ENCODE peak calls at places on chromosomes 6 and 20, in ten cellular contexts. One of them, this sample, is unnamed.

GRCh38 chr6:156977527-156978291 is 200.5 kb downstream of the ARID1B start:
- DNase-seq in stomach: peak; percentile 46
- DNase-seq in cardiac fibroblast: peak; percentile 62
- DNase-seq in GM20000: no peak
- DNase-seq in IMR-90: peak; percentile 47
- DNase-seq in endodermal cell: no peak
- DNase-seq in WERI-Rb-1: no peak
- DNase-seq in adrenal gland: peak; percentile 69
- DNase-seq in mammary epithelial cell: peak; percentile 46
- DNase-seq in endothelial cell: no peak
- DNase-seq in this sample: peak; percentile 28

GRCh38 chr20:35991142-35991771 is 22.9 kb downstream of the CNBD2 start:
- DNase-seq in endodermal cell: peak; percentile 59
- DNase-seq in GM20000: no peak
- DNase-seq in adrenal gland: peak; percentile 29
- DNase-seq in IMR-90: peak; percentile 34
- DNase-seq in stomach: peak; percentile 42
- DNase-seq in WERI-Rb-1: peak; percentile 32
- DNase-seq in mammary epithelial cell: no peak
- DNase-seq in endothelial cell: peak; percentile 29
- DNase-seq in cardiac fibroblast: peak; percentile 54
- DNase-seq in this sample: peak; percentile 50

GRCh38 chr6:133248241-133249001 is 7.3 kb downstream of the EYA4 start:
- DNase-seq in endodermal cell: no peak
- DNase-seq in mammary epithelial cell: peak; percentile 14
- DNase-seq in stomach: no peak
- DNase-seq in GM20000: no peak
- DNase-seq in WERI-Rb-1: no peak
- DNase-seq in IMR-90: peak; percentile 96
- DNase-seq in endothelial cell: no peak
- DNase-seq in adrenal gland: no peak
- DNase-seq in cardiac fibroblast: peak; percentile 35
- DNase-seq in this sample: peak; percentile 69

GRCh38 chr6:162056745-162057144 is 670.8 kb downstream of the PRKN start:
- DNase-seq in GM20000: no peak
- DNase-seq in endodermal cell: peak; percentile 72
- DNase-seq in endothelial cell: peak; percentile 15
- DNase-seq in stomach: no peak
- DNase-seq in mammary epithelial cell: no peak
- DNase-seq in adrenal gland: no peak
- DNase-seq in cardiac fibroblast: peak; percentile 36
- DNase-seq in WERI-Rb-1: no peak
- DNase-seq in IMR-90: no peak
- DNase-seq in this sample: no peak

GRCh38 chr6:111865049-111865585 is 8.1 kb downstream of the FYN start:
- DNase-seq in WERI-Rb-1: no peak
- DNase-seq in endothelial cell: no peak
- DNase-seq in endodermal cell: no peak
- DNase-seq in stomach: no peak
- DNase-seq in IMR-90: no peak
- DNase-seq in GM20000: no peak
- DNase-seq in adrenal gland: no peak
- DNase-seq in mammary epithelial cell: no peak
- DNase-seq in cardiac fibroblast: no peak
- DNase-seq in this sample: no peak

GRCh38 chr6:153568601-153569000 is 437.5 kb upstream of the RGS17 start:
- DNase-seq in endodermal cell: no peak
- DNase-seq in mammary epithelial cell: no peak
- DNase-seq in IMR-90: no peak
- DNase-seq in GM20000: no peak
- DNase-seq in adrenal gland: no peak
- DNase-seq in WERI-Rb-1: no peak
- DNase-seq in endothelial cell: no peak
- DNase-seq in stomach: no peak
- DNase-seq in cardiac fibroblast: peak; percentile 52
- DNase-seq in this sample: peak; percentile 44

GRCh38 chr6:36822506-36823269 is 16.6 kb downstream of the CPNE5 start:
- DNase-seq in endothelial cell: no peak
- DNase-seq in adrenal gland: peak; percentile 11
- DNase-seq in IMR-90: no peak
- DNase-seq in stomach: no peak
- DNase-seq in endodermal cell: no peak
- DNase-seq in GM20000: no peak
- DNase-seq in cardiac fibroblast: peak; percentile 43
- DNase-seq in mammary epithelial cell: no peak
- DNase-seq in WERI-Rb-1: no peak
- DNase-seq in this sample: no peak

GRCh38 chr6:137878810-137879285 is 11.8 kb downstream of the TNFAIP3 start:
- DNase-seq in stomach: no peak
- DNase-seq in IMR-90: no peak
- DNase-seq in adrenal gland: no peak
- DNase-seq in GM20000: no peak
- DNase-seq in mammary epithelial cell: no peak
- DNase-seq in WERI-Rb-1: no peak
- DNase-seq in endothelial cell: peak; percentile 76
- DNase-seq in endodermal cell: peak; percentile 95
- DNase-seq in cardiac fibroblast: no peak
- DNase-seq in this sample: no peak

GRCh38 chr20:5313916-5314315 is 2.8 kb downstream of the PROKR2 start:
- DNase-seq in stomach: no peak
- DNase-seq in cardiac fibroblast: no peak
- DNase-seq in WERI-Rb-1: no peak
- DNase-seq in IMR-90: no peak
- DNase-seq in endodermal cell: no peak
- DNase-seq in adrenal gland: no peak
- DNase-seq in mammary epithelial cell: no peak
- DNase-seq in endothelial cell: no peak
- DNase-seq in GM20000: no peak
- DNase-seq in this sample: no peak

GRCh38 chr20:5312518-5312917 is 4.2 kb downstream of the PROKR2 start:
- DNase-seq in stomach: no peak
- DNase-seq in endodermal cell: no peak
- DNase-seq in WERI-Rb-1: no peak
- DNase-seq in cardiac fibroblast: no peak
- DNase-seq in adrenal gland: no peak
- DNase-seq in IMR-90: no peak
- DNase-seq in mammary epithelial cell: no peak
- DNase-seq in endothelial cell: no peak
- DNase-seq in GM20000: no peak
- DNase-seq in this sample: no peak

GRCh38 chr20:5315807-5316187 is 957 bp downstream of the PROKR2 start:
- DNase-seq in endodermal cell: no peak
- DNase-seq in cardiac fibroblast: no peak
- DNase-seq in endothelial cell: no peak
- DNase-seq in stomach: no peak
- DNase-seq in mammary epithelial cell: no peak
- DNase-seq in IMR-90: no peak
- DNase-seq in GM20000: no peak
- DNase-seq in WERI-Rb-1: no peak
- DNase-seq in adrenal gland: no peak
- DNase-seq in this sample: no peak

DNA sequence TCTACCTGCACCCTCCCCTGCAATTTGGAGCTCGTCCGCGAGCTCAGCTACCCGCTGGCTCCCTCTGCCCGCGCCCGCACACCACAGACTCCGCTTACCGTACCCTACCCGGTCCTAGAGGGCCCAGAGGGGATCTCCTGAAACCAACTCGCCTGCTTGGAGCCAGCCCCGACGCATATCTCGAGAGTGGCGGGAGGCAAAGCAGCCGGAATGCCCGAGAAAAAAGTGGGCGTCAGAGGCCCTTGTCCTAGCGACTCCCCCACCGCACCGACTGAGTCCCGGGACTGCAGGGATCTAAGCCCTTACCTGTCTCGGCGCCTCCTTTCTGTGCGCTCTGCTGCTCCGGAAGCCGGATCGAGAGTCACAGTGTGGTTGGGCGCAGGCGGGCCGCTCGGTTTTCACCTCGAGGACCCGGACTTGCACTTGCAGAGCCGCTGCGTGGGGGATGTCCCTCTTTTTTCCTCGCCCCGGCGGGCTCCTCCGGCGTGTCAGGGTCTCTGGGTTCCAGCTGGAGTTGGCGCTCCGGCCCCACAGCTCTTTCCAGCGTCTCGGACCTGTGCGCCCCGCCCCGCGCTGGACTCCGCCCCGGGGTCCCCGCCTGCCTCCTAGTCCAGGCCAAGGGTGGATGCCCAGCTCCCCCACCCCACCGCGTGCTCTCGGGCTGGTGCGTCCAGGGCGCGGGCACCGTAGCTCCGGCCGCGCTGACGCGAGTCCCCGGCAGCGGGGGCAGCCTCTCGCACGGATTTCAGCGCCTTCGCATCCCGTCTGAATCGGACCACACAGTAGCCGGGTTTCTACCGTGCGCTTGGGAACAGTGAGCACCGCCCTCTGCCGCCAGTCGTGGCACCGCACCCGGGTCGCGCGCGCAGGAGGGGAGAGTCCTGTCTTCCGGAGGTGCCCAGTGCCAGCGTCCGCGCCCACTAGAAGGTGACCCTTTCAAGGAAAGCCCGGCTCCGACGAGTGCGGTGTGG is at the start of gene PROKR2:
- DNase-seq in IMR-90: no peak
- DNase-seq in GM20000: peak; percentile 50
- DNase-seq in endothelial cell: peak; percentile 59
- DNase-seq in mammary epithelial cell: peak; percentile 23
- DNase-seq in adrenal gland: no peak
- DNase-seq in endodermal cell: peak; percentile 91
- DNase-seq in stomach: no peak
- DNase-seq in WERI-Rb-1: peak; percentile 58
- DNase-seq in cardiac fibroblast: no peak
- DNase-seq in this sample: no peak
- TF ChIP-seq CTCF in IMR-90: no peak
- TF ChIP-seq CTCF in GM20000: no peak
- TF ChIP-seq CTCF in endothelial cell: no peak
- TF ChIP-seq CTCF in mammary epithelial cell: no peak
- TF ChIP-seq CTCF in adrenal gland: no peak
- TF ChIP-seq CTCF in endodermal cell: peak; percentile 68
- TF ChIP-seq CTCF in stomach: no peak
- TF ChIP-seq CTCF in WERI-Rb-1: peak; percentile 46
- TF ChIP-seq CTCF in cardiac fibroblast: no peak
- TF ChIP-seq CTCF in this sample: no peak

GRCh38 chr20:325889-326644 is 715 bp downstream of the SOX12 start:
- DNase-seq in IMR-90: peak; percentile 67
- DNase-seq in endothelial cell: peak; percentile 67
- DNase-seq in WERI-Rb-1: peak; percentile 80
- DNase-seq in stomach: peak; percentile 60
- DNase-seq in adrenal gland: peak; percentile 78
- DNase-seq in endodermal cell: peak; percentile 89
- DNase-seq in mammary epithelial cell: peak; percentile 30
- DNase-seq in cardiac fibroblast: peak; percentile 72
- DNase-seq in GM20000: peak; percentile 82
- DNase-seq in this sample: peak; percentile 47

GRCh38 chr20:326645-327031 is 1.3 kb downstream of the SOX12 start:
- DNase-seq in stomach: peak; percentile 31
- DNase-seq in GM20000: no peak
- DNase-seq in endodermal cell: peak; percentile 83
- DNase-seq in mammary epithelial cell: no peak
- DNase-seq in adrenal gland: peak; percentile 48
- DNase-seq in WERI-Rb-1: peak; percentile 44
- DNase-seq in endothelial cell: peak; percentile 57
- DNase-seq in cardiac fibroblast: peak; percentile 24
- DNase-seq in IMR-90: no peak
- DNase-seq in this sample: peak; percentile 36

GRCh38 chr20:327041-327945 is 1.9 kb downstream of the SOX12 start:
- DNase-seq in stomach: peak; percentile 84
- DNase-seq in endothelial cell: peak; percentile 88
- DNase-seq in endodermal cell: peak; percentile 97
- DNase-seq in IMR-90: peak; percentile 92
- DNase-seq in adrenal gland: peak; percentile 90
- DNase-seq in mammary epithelial cell: peak; percentile 51
- DNase-seq in WERI-Rb-1: peak; percentile 96
- DNase-seq in GM20000: peak; percentile 95
- DNase-seq in cardiac fibroblast: peak; percentile 96
- DNase-seq in this sample: peak; percentile 92

GRCh38 chr20:325043-325888 is at the start of gene SOX12:
- DNase-seq in mammary epithelial cell: peak; percentile 83
- DNase-seq in WERI-Rb-1: peak; percentile 97
- DNase-seq in stomach: peak; percentile 99
- DNase-seq in cardiac fibroblast: peak; percentile 95
- DNase-seq in adrenal gland: peak; percentile 98
- DNase-seq in GM20000: peak; percentile 98
- DNase-seq in endodermal cell: peak; percentile 99
- DNase-seq in IMR-90: peak; percentile 87
- DNase-seq in endothelial cell: peak; percentile 100
- DNase-seq in this sample: peak; percentile 92

DNA sequence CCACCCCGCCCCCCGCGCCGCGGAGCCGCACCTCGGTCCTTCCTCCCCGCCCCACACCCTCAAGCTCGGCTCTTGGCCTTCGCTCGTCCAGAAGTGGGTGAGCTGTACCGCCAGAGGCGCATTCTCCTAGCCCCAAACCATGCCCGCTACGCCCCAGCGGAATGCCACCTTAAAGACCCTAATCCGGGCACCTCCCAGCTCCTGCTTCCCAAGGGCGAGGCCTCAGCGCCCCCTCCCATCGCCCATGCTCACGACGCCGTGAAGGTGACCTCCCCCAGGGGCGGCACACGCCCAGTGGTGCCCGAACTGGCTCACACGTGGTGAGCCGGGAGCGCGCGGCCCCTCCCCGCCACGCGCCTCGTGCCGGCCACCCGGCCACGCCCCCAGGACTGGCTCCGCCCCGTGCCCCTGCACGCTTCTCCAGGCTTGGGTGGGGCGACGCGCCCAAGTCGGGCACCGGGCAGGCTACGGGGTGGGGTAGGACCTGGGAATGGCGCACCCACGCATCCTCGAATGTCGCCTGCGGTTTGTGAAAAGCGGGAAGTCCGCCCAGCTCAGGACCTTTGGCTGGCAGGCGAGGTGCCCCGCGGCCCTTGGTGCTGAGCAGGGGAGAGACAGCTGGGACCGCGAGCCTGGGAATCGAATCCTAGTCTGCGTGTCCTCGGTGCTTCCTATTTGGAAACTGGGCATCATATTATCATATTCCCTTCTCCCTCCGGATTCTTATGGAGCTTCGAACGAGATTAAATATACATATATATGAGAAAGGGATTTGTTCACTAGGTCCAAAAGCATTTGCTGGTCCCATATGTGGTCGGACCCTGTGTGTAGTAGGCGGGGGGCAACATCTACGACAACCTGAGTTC is 942 bp upstream of the SOX12 start:
- DNase-seq in cardiac fibroblast: peak; percentile 87
- DNase-seq in adrenal gland: peak; percentile 89
- DNase-seq in GM20000: peak; percentile 93
- DNase-seq in endodermal cell: peak; percentile 96
- DNase-seq in stomach: peak; percentile 94
- DNase-seq in WERI-Rb-1: peak; percentile 95
- DNase-seq in mammary epithelial cell: peak; percentile 84
- DNase-seq in endothelial cell: peak; percentile 93
- DNase-seq in IMR-90: peak; percentile 72
- DNase-seq in this sample: peak; percentile 91
- TF ChIP-seq CTCF in cardiac fibroblast: peak; percentile 43
- TF ChIP-seq CTCF in adrenal gland: peak; percentile 55
- TF ChIP-seq CTCF in GM20000: no peak
- TF ChIP-seq CTCF in endodermal cell: peak; percentile 68
- TF ChIP-seq CTCF in stomach: peak; percentile 25
- TF ChIP-seq CTCF in WERI-Rb-1: peak; percentile 45
- TF ChIP-seq CTCF in mammary epithelial cell: no peak
- TF ChIP-seq CTCF in endothelial cell: peak; percentile 21
- TF ChIP-seq CTCF in IMR-90: peak; percentile 24
- TF ChIP-seq CTCF in this sample: peak; percentile 25

GRCh38 chr6:5729813-5730212 is 276.9 kb downstream of the NRN1 start:
- DNase-seq in IMR-90: no peak
- DNase-seq in cardiac fibroblast: no peak
- DNase-seq in endothelial cell: no peak
- DNase-seq in WERI-Rb-1: peak; percentile 66
- DNase-seq in GM20000: no peak
- DNase-seq in mammary epithelial cell: no peak
- DNase-seq in endodermal cell: no peak
- DNase-seq in adrenal gland: no peak
- DNase-seq in stomach: no peak
- DNase-seq in this sample: no peak
- TF ChIP-seq CTCF in IMR-90: no peak
- TF ChIP-seq CTCF in cardiac fibroblast: no peak
- TF ChIP-seq CTCF in endothelial cell: no peak
- TF ChIP-seq CTCF in WERI-Rb-1: peak; percentile 46
- TF ChIP-seq CTCF in GM20000: no peak
- TF ChIP-seq CTCF in mammary epithelial cell: no peak
- TF ChIP-seq CTCF in endodermal cell: peak; percentile 37
- TF ChIP-seq CTCF in adrenal gland: no peak
- TF ChIP-seq CTCF in stomach: no peak
- TF ChIP-seq CTCF in this sample: no peak

GRCh38 chr20:48921168-48921882 is at the start of gene ARFGEF2:
- DNase-seq in endothelial cell: peak; percentile 94
- DNase-seq in WERI-Rb-1: peak; percentile 93
- DNase-seq in adrenal gland: peak; percentile 95
- DNase-seq in IMR-90: peak; percentile 87
- DNase-seq in cardiac fibroblast: peak; percentile 93
- DNase-seq in endodermal cell: peak; percentile 97
- DNase-seq in GM20000: peak; percentile 97
- DNase-seq in mammary epithelial cell: peak; percentile 85
- DNase-seq in stomach: peak; percentile 93
- DNase-seq in this sample: peak; percentile 90
- TF ChIP-seq CTCF in endothelial cell: peak; percentile 18
- TF ChIP-seq CTCF in WERI-Rb-1: no peak
- TF ChIP-seq CTCF in adrenal gland: peak; percentile 18
- TF ChIP-seq CTCF in IMR-90: peak; percentile 7
- TF ChIP-seq CTCF in cardiac fibroblast: no peak
- TF ChIP-seq CTCF in endodermal cell: no peak
- TF ChIP-seq CTCF in GM20000: no peak
- TF ChIP-seq CTCF in mammary epithelial cell: no peak
- TF ChIP-seq CTCF in stomach: no peak
- TF ChIP-seq CTCF in this sample: no peak

This sample was measured in MCF 10A.